ENCODE peak calls at places on chromosomes 5 and 9, in five cellular contexts. One of them, this sample, is unnamed.

GRCh38 chr9:14418262-14419200 is 104.6 kb upstream of the NFIB start:
- DNase-seq in GM12878: no peak
- DNase-seq in HepG2: no peak
- DNase-seq in IMR-90: no peak
- DNase-seq in K562: no peak
- DNase-seq in this sample: no peak

GRCh38 chr9:116673375-116673774 is 13.7 kb upstream of the TRIM32 start:
- DNase-seq in GM12878: no peak
- DNase-seq in HepG2: no peak
- DNase-seq in IMR-90: no peak
- DNase-seq in K562: no peak
- DNase-seq in this sample: no peak

GRCh38 chr9:118522093-118523028 is 818.2 kb downstream of the TLR4 start:
- DNase-seq in GM12878: peak; percentile 34
- DNase-seq in HepG2: peak; percentile 8
- DNase-seq in IMR-90: no peak
- DNase-seq in K562: no peak
- DNase-seq in this sample: peak; percentile 20

GRCh38 chr5:149740866-149741459 is 10.9 kb downstream of the PPARGC1B start:
- DNase-seq in GM12878: no peak
- DNase-seq in HepG2: no peak
- DNase-seq in IMR-90: no peak
- DNase-seq in K562: no peak
- DNase-seq in this sample: no peak

GRCh38 chr5:75113354-75113753 is 61.0 kb upstream of the GCNT4 start:
- DNase-seq in GM12878: no peak
- DNase-seq in HepG2: no peak
- DNase-seq in IMR-90: no peak
- DNase-seq in K562: no peak
- DNase-seq in this sample: no peak

GRCh38 chr9:115213777-115214428 is 95.9 kb upstream of the TNC start:
- DNase-seq in GM12878: no peak
- DNase-seq in HepG2: no peak
- DNase-seq in IMR-90: peak; percentile 94
- DNase-seq in K562: no peak
- DNase-seq in this sample: peak; percentile 61

GRCh38 chr5:95761771-95762680 is 30.9 kb downstream of the RHOBTB3 start:
- DNase-seq in GM12878: no peak
- DNase-seq in HepG2: no peak
- DNase-seq in IMR-90: peak; percentile 94
- DNase-seq in K562: no peak
- DNase-seq in this sample: no peak

GRCh38 chr9:72592501-72593403 is 71.3 kb downstream of the TMC1 start:
- DNase-seq in GM12878: peak; percentile 23
- DNase-seq in HepG2: peak; percentile 30
- DNase-seq in IMR-90: peak; percentile 72
- DNase-seq in K562: peak; percentile 47
- DNase-seq in this sample: peak; percentile 78

GRCh38 chr5:160439205-160439600 is 17.5 kb downstream of the PTTG1 start:
- DNase-seq in GM12878: peak; percentile 89
- DNase-seq in HepG2: peak; percentile 69
- DNase-seq in IMR-90: peak; percentile 64
- DNase-seq in K562: peak; percentile 86
- DNase-seq in this sample: peak; percentile 74

GRCh38 chr9:137030931-137031527 is 859 bp downstream of the FUT7 start:
- DNase-seq in GM12878: no peak
- DNase-seq in HepG2: no peak
- DNase-seq in IMR-90: no peak
- DNase-seq in K562: no peak
- DNase-seq in this sample: no peak

GRCh38 chr5:112479418-112479817 is 60.3 kb upstream of the EPB41L4A start:
- DNase-seq in GM12878: no peak
- DNase-seq in HepG2: no peak
- DNase-seq in IMR-90: peak; percentile 54
- DNase-seq in K562: no peak
- DNase-seq in this sample: no peak

GRCh38 chr9:19116391-19116790 is 10.9 kb downstream of the PLIN2 start:
- DNase-seq in GM12878: no peak
- DNase-seq in HepG2: no peak
- DNase-seq in IMR-90: peak; percentile 64
- DNase-seq in K562: no peak
- DNase-seq in this sample: no peak

GRCh38 chr9:137429546-137429890 is 6.3 kb downstream of the NOXA1 start:
- DNase-seq in GM12878: no peak
- DNase-seq in HepG2: no peak
- DNase-seq in IMR-90: no peak
- DNase-seq in K562: no peak
- DNase-seq in this sample: no peak

GRCh38 chr5:98781964-98782363 is 8.5 kb downstream of the RGMB start:
- DNase-seq in GM12878: no peak
- DNase-seq in HepG2: no peak
- DNase-seq in IMR-90: no peak
- DNase-seq in K562: no peak
- DNase-seq in this sample: no peak

GRCh38 chr9:79123419-79123818 is 448.3 kb upstream of the TLE4 start:
- DNase-seq in GM12878: no peak
- DNase-seq in HepG2: no peak
- DNase-seq in IMR-90: peak; percentile 48
- DNase-seq in K562: no peak
- DNase-seq in this sample: no peak

GRCh38 chr5:134634227-134634626 is 1.6 kb upstream of the SAR1B start:
- DNase-seq in GM12878: no peak
- DNase-seq in HepG2: no peak
- DNase-seq in IMR-90: no peak
- DNase-seq in K562: no peak
- DNase-seq in this sample: no peak

GRCh38 chr5:172450453-172450852 is 3.9 kb downstream of the SH3PXD2B start:
- DNase-seq in GM12878: no peak
- DNase-seq in HepG2: no peak
- DNase-seq in IMR-90: no peak
- DNase-seq in K562: no peak
- DNase-seq in this sample: no peak

GRCh38 chr5:177476531-177477233 is 3.2 kb upstream of the DBN1 start:
- DNase-seq in GM12878: no peak
- DNase-seq in HepG2: peak; percentile 33
- DNase-seq in IMR-90: peak; percentile 68
- DNase-seq in K562: no peak
- DNase-seq in this sample: no peak
- TF ChIP-seq USF2 in GM12878: no peak
- TF ChIP-seq USF2 in HepG2: no peak
- TF ChIP-seq USF2 in IMR-90: no peak
- TF ChIP-seq USF2 in K562: peak; percentile 31
- TF ChIP-seq USF2 in this sample: no peak

GRCh38 chr5:180976518-180976917 is 12.1 kb upstream of the BTNL3 start:
- DNase-seq in GM12878: no peak
- DNase-seq in HepG2: no peak
- DNase-seq in IMR-90: no peak
- DNase-seq in K562: no peak
- DNase-seq in this sample: no peak

GRCh38 chr5:180974612-180975315 is 13.9 kb upstream of the BTNL3 start:
- DNase-seq in GM12878: peak; percentile 17
- DNase-seq in HepG2: no peak
- DNase-seq in IMR-90: no peak
- DNase-seq in K562: no peak
- DNase-seq in this sample: no peak

GRCh38 chr5:180970875-180971274 is 17.8 kb upstream of the BTNL3 start:
- DNase-seq in GM12878: no peak
- DNase-seq in HepG2: no peak
- DNase-seq in IMR-90: no peak
- DNase-seq in K562: no peak
- DNase-seq in this sample: no peak

GRCh38 chr5:180977852-180978251 is 10.8 kb upstream of the BTNL3 start:
- DNase-seq in GM12878: no peak
- DNase-seq in HepG2: no peak
- DNase-seq in IMR-90: no peak
- DNase-seq in K562: no peak
- DNase-seq in this sample: no peak

GRCh38 chr5:180975338-180975737 is 13.3 kb upstream of the BTNL3 start:
- DNase-seq in GM12878: peak; percentile 83
- DNase-seq in HepG2: no peak
- DNase-seq in IMR-90: no peak
- DNase-seq in K562: no peak
- DNase-seq in this sample: no peak
- TF ChIP-seq BHLHE40 in GM12878: peak; percentile 57
- TF ChIP-seq BHLHE40 in HepG2: no peak
- TF ChIP-seq BHLHE40 in IMR-90: no peak
- TF ChIP-seq BHLHE40 in K562: no peak
- TF ChIP-seq BHLHE40 in this sample: no peak

GRCh38 chr9:113514061-113514460 is 50.5 kb downstream of the RGS3 start:
- DNase-seq in GM12878: no peak
- DNase-seq in HepG2: no peak
- DNase-seq in IMR-90: no peak
- DNase-seq in K562: no peak
- DNase-seq in this sample: no peak

GRCh38 chr9:113515862-113516261 is 52.3 kb downstream of the RGS3 start:
- DNase-seq in GM12878: no peak
- DNase-seq in HepG2: no peak
- DNase-seq in IMR-90: peak; percentile 79
- DNase-seq in K562: no peak
- DNase-seq in this sample: no peak

GRCh38 chr9:113519401-113520108 is 56.0 kb downstream of the RGS3 start:
- DNase-seq in GM12878: no peak
- DNase-seq in HepG2: peak; percentile 33
- DNase-seq in IMR-90: peak; percentile 29
- DNase-seq in K562: no peak
- DNase-seq in this sample: peak; percentile 73

GRCh38 chr9:113514748-113515147 is 51.2 kb downstream of the RGS3 start:
- DNase-seq in GM12878: no peak
- DNase-seq in HepG2: no peak
- DNase-seq in IMR-90: no peak
- DNase-seq in K562: no peak
- DNase-seq in this sample: no peak

GRCh38 chr9:113516840-113517577 is 53.5 kb downstream of the RGS3 start:
- DNase-seq in GM12878: peak; percentile 98
- DNase-seq in HepG2: no peak
- DNase-seq in IMR-90: peak; percentile 39
- DNase-seq in K562: no peak
- DNase-seq in this sample: no peak
- H3K4me3 ChIP-seq in GM12878: peak overlapping the region; percentile 90
- H3K4me3 ChIP-seq in HepG2: no peak overlapping the region
- H3K4me3 ChIP-seq in IMR-90: no peak overlapping the region
- H3K4me3 ChIP-seq in K562: no peak overlapping the region
- H3K4me3 ChIP-seq in this sample: no peak overlapping the region

GRCh38 chr9:113302792-113303418 is at the start of gene RNF183:
- DNase-seq in GM12878: no peak
- DNase-seq in HepG2: peak; percentile 40
- DNase-seq in IMR-90: no peak
- DNase-seq in K562: no peak
- DNase-seq in this sample: no peak
- TF ChIP-seq USF2 in GM12878: no peak
- TF ChIP-seq USF2 in HepG2: no peak
- TF ChIP-seq USF2 in IMR-90: no peak
- TF ChIP-seq USF2 in K562: no peak
- TF ChIP-seq USF2 in this sample: no peak

DNA sequence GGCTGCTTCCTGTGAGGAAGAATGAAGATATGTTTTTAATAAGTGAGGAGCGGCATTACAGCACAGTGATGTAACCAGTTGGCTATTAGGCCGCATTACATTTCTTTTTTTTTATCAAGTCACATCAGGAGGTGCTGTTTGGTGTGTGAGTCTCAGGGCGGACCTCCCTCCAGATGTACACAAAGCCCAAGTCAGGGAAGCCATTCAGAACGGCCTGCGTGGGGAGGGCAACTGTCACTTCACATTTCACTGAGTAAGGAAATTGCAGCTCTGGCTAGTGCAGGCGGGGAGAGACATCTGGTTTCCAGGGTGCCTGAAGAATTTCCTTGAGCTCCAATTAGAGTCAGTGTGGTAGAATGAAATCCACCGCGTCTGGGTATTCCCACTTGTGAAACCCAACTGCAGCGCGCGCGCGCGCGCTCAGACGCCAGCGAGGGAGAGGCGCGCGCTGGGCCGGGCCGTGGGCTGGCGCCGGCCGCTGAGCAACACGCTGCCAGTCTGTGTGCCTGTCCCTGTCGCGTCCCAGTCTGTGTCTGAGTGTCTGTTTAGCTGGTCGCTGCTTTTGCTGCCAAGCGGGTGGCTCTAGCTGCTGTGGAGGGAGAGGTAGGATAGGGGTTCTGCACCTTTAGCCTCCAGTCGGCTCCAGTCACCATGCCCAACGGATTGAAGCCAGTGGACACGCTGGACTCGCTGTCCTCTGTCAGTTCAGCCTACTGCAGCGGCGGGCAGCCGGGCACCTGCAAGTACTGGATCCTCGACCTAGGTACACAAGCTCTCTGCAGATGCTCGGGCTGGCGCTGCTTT is 140.8 kb upstream of the OTULINL start:
- DNase-seq in GM12878: no peak
- DNase-seq in HepG2: no peak
- DNase-seq in IMR-90: peak; percentile 97
- DNase-seq in K562: no peak
- DNase-seq in this sample: no peak
- TF ChIP-seq BHLHE40 in GM12878: no peak
- TF ChIP-seq BHLHE40 in HepG2: no peak
- TF ChIP-seq BHLHE40 in IMR-90: no peak
- TF ChIP-seq BHLHE40 in K562: no peak
- TF ChIP-seq BHLHE40 in this sample: no peak

GRCh38 chr5:77176429-77176828 is 34.1 kb upstream of the PDE8B start:
- DNase-seq in GM12878: no peak
- DNase-seq in HepG2: no peak
- DNase-seq in IMR-90: no peak
- DNase-seq in K562: no peak
- DNase-seq in this sample: no peak

GRCh38 chr5:77181596-77182304 is 28.7 kb upstream of the PDE8B start:
- DNase-seq in GM12878: no peak
- DNase-seq in HepG2: no peak
- DNase-seq in IMR-90: no peak
- DNase-seq in K562: no peak
- DNase-seq in this sample: no peak

GRCh38 chr5:77180167-77181081 is 30.1 kb upstream of the PDE8B start:
- DNase-seq in GM12878: no peak
- DNase-seq in HepG2: no peak
- DNase-seq in IMR-90: no peak
- DNase-seq in K562: no peak
- DNase-seq in this sample: no peak

GRCh38 chr5:77177576-77177975 is 32.9 kb upstream of the PDE8B start:
- DNase-seq in GM12878: no peak
- DNase-seq in HepG2: peak; percentile 36
- DNase-seq in IMR-90: no peak
- DNase-seq in K562: no peak
- DNase-seq in this sample: no peak

DNA sequence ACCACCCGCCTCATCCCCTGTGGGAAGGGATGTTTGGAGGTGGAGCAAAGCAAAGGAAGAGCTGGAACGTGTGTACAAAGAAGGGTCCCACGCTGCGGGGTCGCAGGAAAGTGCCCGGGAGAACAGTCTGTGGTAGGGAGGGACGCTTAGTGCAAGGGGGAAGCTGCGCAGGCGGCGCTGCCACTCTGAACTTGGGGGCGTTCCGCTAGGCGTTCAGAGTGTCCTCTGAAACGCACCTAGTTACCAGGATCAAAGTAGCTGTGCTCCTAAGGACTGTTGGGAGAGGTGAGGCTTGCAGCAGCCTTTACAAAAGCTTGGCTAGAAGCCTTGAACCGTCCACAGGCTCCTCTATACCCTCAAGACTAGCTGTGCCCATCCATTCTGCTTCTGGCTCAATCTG is 29.3 kb upstream of the PDE8B start:
- DNase-seq in GM12878: no peak
- DNase-seq in HepG2: no peak
- DNase-seq in IMR-90: no peak
- DNase-seq in K562: no peak
- DNase-seq in this sample: no peak
- H3K4me3 ChIP-seq in GM12878: no peak overlapping the region
- H3K4me3 ChIP-seq in HepG2: no peak overlapping the region
- H3K4me3 ChIP-seq in IMR-90: no peak overlapping the region
- H3K4me3 ChIP-seq in K562: no peak overlapping the region
- H3K4me3 ChIP-seq in this sample: no peak overlapping the region

This sample was measured in A549.